ENCODE peak calls at places on chromosome 9, in eight cellular contexts. One of them, this sample, is unnamed.

GRCh38 chr9:2227468-2227867 is 212.3 kb downstream of the SMARCA2 start:
- DNase-seq in mucosa of descending colon: no peak
- DNase-seq in PC-3: no peak
- DNase-seq in endothelial cell of umbilical vein: peak; percentile 3
- DNase-seq in mammary epithelial cell: no peak
- DNase-seq in right cardiac atrium: peak; percentile 18
- DNase-seq in effector memory CD4-positive, alpha-beta T cell: no peak
- DNase-seq in tibial nerve: no peak
- DNase-seq in this sample: no peak

GRCh38 chr9:86511614-86512360 is 157.6 kb upstream of the TUT7 start:
- DNase-seq in mammary epithelial cell: no peak
- DNase-seq in right cardiac atrium: no peak
- DNase-seq in tibial nerve: no peak
- DNase-seq in PC-3: no peak
- DNase-seq in mucosa of descending colon: no peak
- DNase-seq in endothelial cell of umbilical vein: no peak
- DNase-seq in effector memory CD4-positive, alpha-beta T cell: no peak
- DNase-seq in this sample: no peak

GRCh38 chr9:121281614-121282291 is 13.8 kb downstream of the GSN start:
- DNase-seq in right cardiac atrium: peak; percentile 89
- DNase-seq in effector memory CD4-positive, alpha-beta T cell: no peak
- DNase-seq in tibial nerve: no peak
- DNase-seq in endothelial cell of umbilical vein: peak; percentile 68
- DNase-seq in mammary epithelial cell: peak; percentile 99
- DNase-seq in PC-3: peak; percentile 93
- DNase-seq in mucosa of descending colon: peak; percentile 96
- DNase-seq in this sample: peak; percentile 90

GRCh38 chr9:23821400-23822181 is 4.4 kb downstream of the ELAVL2 start:
- DNase-seq in PC-3: peak; percentile 54
- DNase-seq in tibial nerve: no peak
- DNase-seq in endothelial cell of umbilical vein: peak; percentile 17
- DNase-seq in mammary epithelial cell: peak; percentile 62
- DNase-seq in effector memory CD4-positive, alpha-beta T cell: no peak
- DNase-seq in mucosa of descending colon: peak; percentile 36
- DNase-seq in right cardiac atrium: no peak
- DNase-seq in this sample: no peak

GRCh38 chr9:127137640-127138360 is 15.4 kb upstream of the ANGPTL2 start:
- DNase-seq in endothelial cell of umbilical vein: no peak
- DNase-seq in PC-3: no peak
- DNase-seq in right cardiac atrium: no peak
- DNase-seq in mammary epithelial cell: no peak
- DNase-seq in tibial nerve: no peak
- DNase-seq in effector memory CD4-positive, alpha-beta T cell: no peak
- DNase-seq in mucosa of descending colon: no peak
- DNase-seq in this sample: no peak

GRCh38 chr9:69919461-69920061 is 98.9 kb downstream of the CFAP95 start:
- DNase-seq in tibial nerve: no peak
- DNase-seq in right cardiac atrium: no peak
- DNase-seq in mucosa of descending colon: peak; percentile 14
- DNase-seq in endothelial cell of umbilical vein: peak; percentile 60
- DNase-seq in mammary epithelial cell: peak; percentile 45
- DNase-seq in PC-3: peak; percentile 63
- DNase-seq in effector memory CD4-positive, alpha-beta T cell: no peak
- DNase-seq in this sample: peak; percentile 14

GRCh38 chr9:7976167-7976755 is 176.7 kb upstream of the DMAC1 start:
- DNase-seq in tibial nerve: no peak
- DNase-seq in endothelial cell of umbilical vein: no peak
- DNase-seq in right cardiac atrium: no peak
- DNase-seq in mammary epithelial cell: no peak
- DNase-seq in PC-3: no peak
- DNase-seq in effector memory CD4-positive, alpha-beta T cell: peak; percentile 46
- DNase-seq in mucosa of descending colon: peak; percentile 41
- DNase-seq in this sample: no peak

GRCh38 chr9:109124089-109124488 is 4.3 kb upstream of the TMEM245 start:
- DNase-seq in endothelial cell of umbilical vein: no peak
- DNase-seq in PC-3: no peak
- DNase-seq in tibial nerve: no peak
- DNase-seq in right cardiac atrium: no peak
- DNase-seq in mammary epithelial cell: no peak
- DNase-seq in mucosa of descending colon: no peak
- DNase-seq in effector memory CD4-positive, alpha-beta T cell: no peak
- DNase-seq in this sample: no peak

GRCh38 chr9:113511856-113512761 is 48.6 kb downstream of the RGS3 start:
- DNase-seq in right cardiac atrium: no peak
- DNase-seq in endothelial cell of umbilical vein: no peak
- DNase-seq in mammary epithelial cell: peak; percentile 3
- DNase-seq in effector memory CD4-positive, alpha-beta T cell: peak; percentile 74
- DNase-seq in PC-3: no peak
- DNase-seq in mucosa of descending colon: peak; percentile 49
- DNase-seq in tibial nerve: no peak
- DNase-seq in this sample: no peak

GRCh38 chr9:120935383-120935857 is 8.8 kb upstream of the TRAF1 start:
- DNase-seq in PC-3: peak; percentile 90
- DNase-seq in effector memory CD4-positive, alpha-beta T cell: no peak
- DNase-seq in mammary epithelial cell: peak; percentile 99
- DNase-seq in endothelial cell of umbilical vein: peak; percentile 99
- DNase-seq in tibial nerve: peak; percentile 97
- DNase-seq in right cardiac atrium: peak; percentile 93
- DNase-seq in mucosa of descending colon: peak; percentile 98
- DNase-seq in this sample: peak; percentile 93

GRCh38 chr9:136854113-136854841 is 2.1 kb downstream of the MAMDC4 start:
- DNase-seq in endothelial cell of umbilical vein: no peak
- DNase-seq in right cardiac atrium: peak; percentile 31
- DNase-seq in tibial nerve: no peak
- DNase-seq in effector memory CD4-positive, alpha-beta T cell: no peak
- DNase-seq in mucosa of descending colon: peak; percentile 25
- DNase-seq in PC-3: no peak
- DNase-seq in mammary epithelial cell: no peak
- DNase-seq in this sample: no peak

GRCh38 chr9:92254401-92255337 is 38.8 kb downstream of the IARS1 start:
- DNase-seq in mammary epithelial cell: no peak
- DNase-seq in effector memory CD4-positive, alpha-beta T cell: no peak
- DNase-seq in tibial nerve: no peak
- DNase-seq in PC-3: no peak
- DNase-seq in right cardiac atrium: no peak
- DNase-seq in mucosa of descending colon: no peak
- DNase-seq in endothelial cell of umbilical vein: no peak
- DNase-seq in this sample: no peak

GRCh38 chr9:84949258-84949657 is 279.7 kb downstream of the NTRK2 start:
- DNase-seq in mammary epithelial cell: no peak
- DNase-seq in mucosa of descending colon: no peak
- DNase-seq in PC-3: no peak
- DNase-seq in endothelial cell of umbilical vein: no peak
- DNase-seq in right cardiac atrium: no peak
- DNase-seq in effector memory CD4-positive, alpha-beta T cell: no peak
- DNase-seq in tibial nerve: no peak
- DNase-seq in this sample: no peak
- H3K4me1 ChIP-seq in mammary epithelial cell: peaks cover 28% of the 10 kb centered on the region
- H3K4me1 ChIP-seq in mucosa of descending colon: peaks cover 17% of the 10 kb centered on the region
- H3K4me1 ChIP-seq in PC-3: no peaks in the 10 kb centered on the region
- H3K4me1 ChIP-seq in endothelial cell of umbilical vein: no peaks in the 10 kb centered on the region
- H3K4me1 ChIP-seq in right cardiac atrium: peaks cover 5% of the 10 kb centered on the region
- H3K4me1 ChIP-seq in effector memory CD4-positive, alpha-beta T cell: no peaks in the 10 kb centered on the region
- H3K4me1 ChIP-seq in tibial nerve: no peaks in the 10 kb centered on the region
- H3K4me1 ChIP-seq in this sample: peaks cover 5% of the 10 kb centered on the region

GRCh38 chr9:110334183-110334582 is 3.5 kb downstream of the TXNDC8 start:
- DNase-seq in effector memory CD4-positive, alpha-beta T cell: no peak
- DNase-seq in PC-3: no peak
- DNase-seq in endothelial cell of umbilical vein: no peak
- DNase-seq in right cardiac atrium: no peak
- DNase-seq in mucosa of descending colon: no peak
- DNase-seq in mammary epithelial cell: no peak
- DNase-seq in tibial nerve: no peak
- DNase-seq in this sample: no peak

GRCh38 chr9:110330484-110331115 is 7.1 kb downstream of the TXNDC8 start:
- DNase-seq in mucosa of descending colon: no peak
- DNase-seq in right cardiac atrium: no peak
- DNase-seq in effector memory CD4-positive, alpha-beta T cell: no peak
- DNase-seq in mammary epithelial cell: no peak
- DNase-seq in tibial nerve: no peak
- DNase-seq in PC-3: no peak
- DNase-seq in endothelial cell of umbilical vein: no peak
- DNase-seq in this sample: no peak

GRCh38 chr9:110334871-110335270 is 2.8 kb downstream of the TXNDC8 start:
- DNase-seq in effector memory CD4-positive, alpha-beta T cell: no peak
- DNase-seq in mucosa of descending colon: no peak
- DNase-seq in tibial nerve: no peak
- DNase-seq in mammary epithelial cell: no peak
- DNase-seq in PC-3: no peak
- DNase-seq in right cardiac atrium: no peak
- DNase-seq in endothelial cell of umbilical vein: no peak
- DNase-seq in this sample: no peak

GRCh38 chr9:110329676-110330235 is 7.9 kb downstream of the TXNDC8 start:
- DNase-seq in effector memory CD4-positive, alpha-beta T cell: no peak
- DNase-seq in mammary epithelial cell: no peak
- DNase-seq in tibial nerve: no peak
- DNase-seq in endothelial cell of umbilical vein: no peak
- DNase-seq in right cardiac atrium: no peak
- DNase-seq in PC-3: peak; percentile 10
- DNase-seq in mucosa of descending colon: no peak
- DNase-seq in this sample: no peak

DNA sequence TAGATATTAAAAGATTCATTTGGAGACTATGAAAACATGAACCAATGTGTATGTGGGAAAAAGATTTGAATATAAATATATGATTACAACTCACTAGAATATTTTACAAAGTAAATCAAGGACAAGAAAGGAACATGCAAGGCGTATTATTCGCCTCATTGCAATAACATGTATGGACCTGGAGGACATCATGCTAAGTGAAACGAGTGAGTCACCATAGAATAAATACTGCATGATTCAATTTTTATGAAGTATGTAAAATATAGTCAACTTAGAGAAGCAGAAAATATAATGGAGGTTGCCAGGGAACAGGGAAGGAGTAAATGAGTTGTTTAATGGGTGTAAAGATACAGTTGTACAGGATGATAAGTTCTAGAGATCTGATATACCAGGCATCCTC is 4.9 kb downstream of the TXNDC8 start:
- DNase-seq in mucosa of descending colon: no peak
- DNase-seq in mammary epithelial cell: no peak
- DNase-seq in right cardiac atrium: no peak
- DNase-seq in effector memory CD4-positive, alpha-beta T cell: no peak
- DNase-seq in endothelial cell of umbilical vein: no peak
- DNase-seq in tibial nerve: no peak
- DNase-seq in PC-3: peak; percentile 26
- DNase-seq in this sample: no peak
- H3K9me3 ChIP-seq in mucosa of descending colon: no peaks in the 10 kb centered on the region
- H3K9me3 ChIP-seq in mammary epithelial cell: no peaks in the 10 kb centered on the region
- H3K9me3 ChIP-seq in right cardiac atrium: no peaks in the 10 kb centered on the region
- H3K9me3 ChIP-seq in effector memory CD4-positive, alpha-beta T cell: no peaks in the 10 kb centered on the region
- H3K9me3 ChIP-seq in endothelial cell of umbilical vein: no peaks in the 10 kb centered on the region
- H3K9me3 ChIP-seq in tibial nerve: no peaks in the 10 kb centered on the region
- H3K9me3 ChIP-seq in PC-3: no peaks in the 10 kb centered on the region
- H3K9me3 ChIP-seq in this sample: no peaks in the 10 kb centered on the region

GRCh38 chr9:95091971-95092320 is 225.6 kb downstream of the FANCC start:
- DNase-seq in mammary epithelial cell: no peak
- DNase-seq in effector memory CD4-positive, alpha-beta T cell: no peak
- DNase-seq in tibial nerve: no peak
- DNase-seq in right cardiac atrium: no peak
- DNase-seq in PC-3: peak; percentile 53
- DNase-seq in endothelial cell of umbilical vein: no peak
- DNase-seq in mucosa of descending colon: no peak
- DNase-seq in this sample: no peak

GRCh38 chr9:95089916-95090791 is 227.4 kb downstream of the FANCC start:
- DNase-seq in effector memory CD4-positive, alpha-beta T cell: no peak
- DNase-seq in mucosa of descending colon: no peak
- DNase-seq in PC-3: no peak
- DNase-seq in mammary epithelial cell: no peak
- DNase-seq in right cardiac atrium: peak; percentile 60
- DNase-seq in endothelial cell of umbilical vein: no peak
- DNase-seq in tibial nerve: no peak
- DNase-seq in this sample: peak; percentile 71

GRCh38 chr9:95089257-95089873 is 228.1 kb downstream of the FANCC start:
- DNase-seq in tibial nerve: no peak
- DNase-seq in right cardiac atrium: no peak
- DNase-seq in endothelial cell of umbilical vein: no peak
- DNase-seq in mucosa of descending colon: no peak
- DNase-seq in PC-3: no peak
- DNase-seq in effector memory CD4-positive, alpha-beta T cell: no peak
- DNase-seq in mammary epithelial cell: no peak
- DNase-seq in this sample: no peak

GRCh38 chr9:95091574-95091970 is 225.9 kb downstream of the FANCC start:
- DNase-seq in right cardiac atrium: no peak
- DNase-seq in mammary epithelial cell: peak; percentile 58
- DNase-seq in effector memory CD4-positive, alpha-beta T cell: no peak
- DNase-seq in endothelial cell of umbilical vein: no peak
- DNase-seq in mucosa of descending colon: no peak
- DNase-seq in tibial nerve: no peak
- DNase-seq in PC-3: peak; percentile 39
- DNase-seq in this sample: no peak

GRCh38 chr9:95090871-95091573 is 226.5 kb downstream of the FANCC start:
- DNase-seq in endothelial cell of umbilical vein: no peak
- DNase-seq in effector memory CD4-positive, alpha-beta T cell: no peak
- DNase-seq in mucosa of descending colon: no peak
- DNase-seq in right cardiac atrium: no peak
- DNase-seq in PC-3: no peak
- DNase-seq in mammary epithelial cell: no peak
- DNase-seq in tibial nerve: no peak
- DNase-seq in this sample: no peak
- H3K4me1 ChIP-seq in endothelial cell of umbilical vein: peaks cover 6% of the 10 kb centered on the region
- H3K4me1 ChIP-seq in effector memory CD4-positive, alpha-beta T cell: peaks cover 3% of the 10 kb centered on the region
- H3K4me1 ChIP-seq in mucosa of descending colon: peaks cover 42% of the 10 kb centered on the region
- H3K4me1 ChIP-seq in right cardiac atrium: peaks cover 18% of the 10 kb centered on the region
- H3K4me1 ChIP-seq in PC-3: peaks cover 30% of the 10 kb centered on the region
- H3K4me1 ChIP-seq in mammary epithelial cell: peaks cover 29% of the 10 kb centered on the region
- H3K4me1 ChIP-seq in tibial nerve: peaks cover 77% of the 10 kb centered on the region
- H3K4me1 ChIP-seq in this sample: peaks cover 71% of the 10 kb centered on the region

GRCh38 chr9:93658184-93658925 is 82.0 kb downstream of the PHF2 start:
- DNase-seq in right cardiac atrium: peak; percentile 11
- DNase-seq in endothelial cell of umbilical vein: no peak
- DNase-seq in mammary epithelial cell: no peak
- DNase-seq in PC-3: no peak
- DNase-seq in mucosa of descending colon: no peak
- DNase-seq in tibial nerve: no peak
- DNase-seq in effector memory CD4-positive, alpha-beta T cell: no peak
- DNase-seq in this sample: peak; percentile 7

GRCh38 chr9:93660647-93661046 is 84.3 kb downstream of the PHF2 start:
- DNase-seq in mucosa of descending colon: no peak
- DNase-seq in right cardiac atrium: no peak
- DNase-seq in endothelial cell of umbilical vein: no peak
- DNase-seq in effector memory CD4-positive, alpha-beta T cell: no peak
- DNase-seq in PC-3: no peak
- DNase-seq in mammary epithelial cell: no peak
- DNase-seq in tibial nerve: peak; percentile 8
- DNase-seq in this sample: no peak

GRCh38 chr9:93659044-93659836 is 82.9 kb downstream of the PHF2 start:
- DNase-seq in PC-3: no peak
- DNase-seq in mammary epithelial cell: no peak
- DNase-seq in right cardiac atrium: peak; percentile 6
- DNase-seq in endothelial cell of umbilical vein: no peak
- DNase-seq in effector memory CD4-positive, alpha-beta T cell: no peak
- DNase-seq in mucosa of descending colon: no peak
- DNase-seq in tibial nerve: no peak
- DNase-seq in this sample: peak; percentile 4

GRCh38 chr9:93661591-93661990 is 85.2 kb downstream of the PHF2 start:
- DNase-seq in endothelial cell of umbilical vein: no peak
- DNase-seq in right cardiac atrium: no peak
- DNase-seq in effector memory CD4-positive, alpha-beta T cell: no peak
- DNase-seq in mammary epithelial cell: no peak
- DNase-seq in tibial nerve: no peak
- DNase-seq in PC-3: no peak
- DNase-seq in mucosa of descending colon: no peak
- DNase-seq in this sample: no peak

GRCh38 chr9:93659837-93660177 is 83.4 kb downstream of the PHF2 start:
- DNase-seq in mucosa of descending colon: no peak
- DNase-seq in effector memory CD4-positive, alpha-beta T cell: no peak
- DNase-seq in PC-3: no peak
- DNase-seq in endothelial cell of umbilical vein: no peak
- DNase-seq in tibial nerve: no peak
- DNase-seq in mammary epithelial cell: peak; percentile 12
- DNase-seq in right cardiac atrium: no peak
- DNase-seq in this sample: peak; percentile 3
- H3K9me3 ChIP-seq in mucosa of descending colon: no peaks in the 10 kb centered on the region
- H3K9me3 ChIP-seq in effector memory CD4-positive, alpha-beta T cell: no peaks in the 10 kb centered on the region
- H3K9me3 ChIP-seq in PC-3: no peaks in the 10 kb centered on the region
- H3K9me3 ChIP-seq in endothelial cell of umbilical vein: no peaks in the 10 kb centered on the region
- H3K9me3 ChIP-seq in tibial nerve: no peaks in the 10 kb centered on the region
- H3K9me3 ChIP-seq in mammary epithelial cell: no peaks in the 10 kb centered on the region
- H3K9me3 ChIP-seq in right cardiac atrium: no peaks in the 10 kb centered on the region
- H3K9me3 ChIP-seq in this sample: no peaks in the 10 kb centered on the region